ENCODE peak calls at places on chromosome 14, in seven cellular contexts. H, W, Z, M, A, C and J are unnamed samples.

GRCh38 chr14:37991027-37991426 is 216.7 kb upstream of the SSTR1 start:
- DNase-seq in H (no peak), W (no peak), Z (no peak), M (no peak), A (no peak), C (peak; percentile 19), J (no peak)

GRCh38 chr14:54784657-54785056 is 118.0 kb downstream of the GCH1 start:
- DNase-seq in H (no peak), W (no peak), Z (no peak), M (no peak), A (no peak), C (no peak), J (no peak)

GRCh38 chr14:24171422-24172260 is at the start of gene REC8:
- DNase-seq in H (no peak), W (peak; percentile 99), Z (peak; percentile 80), M (peak; percentile 94), A (no peak), C (no peak), J (peak; percentile 91)

GRCh38 chr14:101808020-101808641 is 46.6 kb downstream of the PPP2R5C start:
- DNase-seq in H (no peak), W (peak; percentile 69), Z (no peak), M (peak; percentile 81), A (no peak), C (peak; percentile 54), J (no peak)

GRCh38 chr14:104283197-104284106 is 145.1 kb downstream of the KIF26A start:
- DNase-seq in H (no peak), W (peak; percentile 3), Z (no peak), M (peak; percentile 7), A (no peak), C (no peak), J (no peak)

GRCh38 chr14:22982013-22982476 is 306 bp downstream of the AJUBA start:
- DNase-seq in H (peak; percentile 10), W (no peak), Z (no peak), M (peak; percentile 15), A (no peak), C (no peak), J (no peak)

GRCh38 chr14:62301076-62301475 is 538.9 kb downstream of the SNAPC1 start:
- DNase-seq in H (no peak), W (no peak), Z (no peak), M (no peak), A (no peak), C (no peak), J (no peak)

GRCh38 chr14:36503771-36504741 is 16.0 kb downstream of the NKX2-1 start:
- DNase-seq in H (no peak), W (no peak), Z (no peak), M (no peak), A (no peak), C (no peak), J (peak; percentile 10)

GRCh38 chr14:61258985-61259384 is 22.2 kb downstream of the TMEM30B start:
- DNase-seq in H (peak; percentile 49), W (no peak), Z (no peak), M (no peak), A (no peak), C (no peak), J (no peak)

GRCh38 chr14:95244587-95244986 is 75.1 kb downstream of the CLMN start:
- DNase-seq in H (no peak), W (no peak), Z (no peak), M (no peak), A (no peak), C (no peak), J (no peak)

GRCh38 chr14:55512421-55512820 is 67.6 kb upstream of the KTN1 start:
- DNase-seq in H (no peak), W (no peak), Z (no peak), M (no peak), A (no peak), C (no peak), J (no peak)

GRCh38 chr14:95828649-95829265 is 47.9 kb upstream of the TUNAR start:
- DNase-seq in H (no peak), W (no peak), Z (no peak), M (no peak), A (no peak), C (no peak), J (no peak)

GRCh38 chr14:34554540-34555250 is 15.2 kb upstream of the EAPP start:
- DNase-seq in H (no peak), W (peak; percentile 39), Z (no peak), M (no peak), A (peak; percentile 14), C (peak; percentile 30), J (no peak)

GRCh38 chr14:22231022-22231421 is 358.0 kb downstream of the DAD1 start:
- DNase-seq in H (no peak), W (no peak), Z (no peak), M (no peak), A (no peak), C (peak; percentile 60), J (peak; percentile 12)

GRCh38 chr14:95547626-95548327 is 12.9 kb downstream of the GLRX5 start:
- DNase-seq in H (peak; percentile 78), W (peak; percentile 85), Z (no peak), M (no peak), A (no peak), C (no peak), J (no peak)

GRCh38 chr14:78143489-78144145 is 26.6 kb upstream of the NRXN3 start:
- DNase-seq in H (peak; percentile 21), W (no peak), Z (no peak), M (no peak), A (no peak), C (no peak), J (no peak)

GRCh38 chr14:102813691-102814090 is 36.4 kb downstream of the TRAF3 start:
- DNase-seq in H (no peak), W (no peak), Z (no peak), M (no peak), A (no peak), C (no peak), J (no peak)

GRCh38 chr14:21476526-21476924 is 234 bp downstream of the RAB2B start:
- DNase-seq in H (no peak), W (no peak), Z (no peak), M (no peak), A (no peak), C (no peak), J (no peak)

GRCh38 chr14:65566820-65567522 is 154.4 kb downstream of the FUT8 start:
- DNase-seq in H (no peak), W (no peak), Z (no peak), M (no peak), A (no peak), C (no peak), J (no peak)

GRCh38 chr14:65560340-65561027 is 148.0 kb downstream of the FUT8 start:
- DNase-seq in H (no peak), W (no peak), Z (no peak), M (no peak), A (no peak), C (no peak), J (no peak)

GRCh38 chr14:65564370-65564769 is 151.8 kb downstream of the FUT8 start:
- DNase-seq in H (no peak), W (no peak), Z (no peak), M (no peak), A (no peak), C (no peak), J (no peak)

DNA sequence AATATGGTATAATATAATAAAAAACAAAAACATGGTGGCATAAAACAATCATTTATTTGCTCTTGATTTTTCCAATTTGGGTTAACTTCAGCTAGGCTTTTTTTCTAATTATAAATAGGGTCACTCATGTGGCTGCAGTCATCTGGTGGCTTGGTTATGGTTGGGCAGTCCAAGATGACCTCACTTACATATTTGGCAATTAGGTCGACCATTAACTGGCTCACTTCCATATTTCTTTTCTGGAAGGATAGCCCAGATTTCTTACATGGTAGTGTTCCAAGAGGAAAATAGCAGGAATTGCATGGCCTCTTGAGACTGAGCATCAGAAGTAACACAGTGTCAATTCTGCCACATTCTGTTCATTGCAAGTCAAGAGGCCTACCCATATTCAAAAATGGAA is 153.4 kb downstream of the FUT8 start:
- DNase-seq in H (peak; percentile 28), W (no peak), Z (no peak), M (no peak), A (no peak), C (no peak), J (no peak)
- TF ChIP-seq CTCF in H (no peak), W (no peak), Z (no peak), M (no peak), A (no peak), C (no peak), J (no peak)

DNA sequence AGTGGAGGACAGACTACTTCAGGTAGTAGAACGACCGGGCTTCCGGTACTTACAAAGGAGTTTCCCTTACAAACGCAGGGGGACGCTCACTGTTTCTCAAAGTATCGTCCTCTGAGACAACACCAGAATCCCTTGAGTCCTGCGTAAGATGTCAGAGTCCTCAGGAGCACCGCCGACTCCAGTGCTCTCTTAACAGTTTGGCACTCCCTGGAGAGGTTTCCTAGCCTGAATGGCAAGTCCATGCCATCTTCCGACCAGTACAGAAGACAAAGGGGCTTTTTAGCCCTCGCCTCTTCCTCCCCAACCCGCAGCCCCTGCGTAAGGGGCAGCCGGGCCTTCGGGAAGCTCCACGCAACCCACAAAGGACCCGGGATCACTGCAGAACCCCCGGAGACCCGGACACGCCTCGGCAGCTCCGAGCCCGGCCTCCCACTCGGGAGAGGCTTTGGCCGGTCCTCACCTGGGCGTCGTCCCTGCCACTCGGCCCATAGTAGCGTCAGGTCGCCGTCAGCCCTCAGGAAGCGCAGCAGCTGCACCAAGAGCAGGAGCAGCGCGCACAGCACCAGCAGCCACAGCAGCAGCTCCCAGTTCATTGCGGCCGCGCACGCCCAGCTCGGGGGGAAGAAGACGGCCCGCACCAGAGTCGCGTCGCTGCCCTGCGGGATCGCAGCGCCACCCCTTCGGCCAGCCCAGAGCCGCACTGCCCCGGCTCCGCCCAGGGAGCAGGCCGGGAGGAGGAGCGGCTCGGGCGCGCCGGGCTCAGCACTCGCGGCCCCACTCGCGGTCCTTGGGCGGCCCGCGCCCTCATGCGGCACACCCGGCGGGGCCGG is at the start of gene DHRS7:
- DNase-seq in H (peak; percentile 73), W (peak; percentile 81), Z (peak; percentile 64), M (peak; percentile 89), A (peak; percentile 67), C (peak; percentile 88), J (peak; percentile 88)
- TF ChIP-seq CTCF in H (peak; percentile 30), W (peak; percentile 50), Z (peak; percentile 46), M (peak; percentile 50), A (peak; percentile 15), C (peak; percentile 63), J (peak; percentile 80)

DNA sequence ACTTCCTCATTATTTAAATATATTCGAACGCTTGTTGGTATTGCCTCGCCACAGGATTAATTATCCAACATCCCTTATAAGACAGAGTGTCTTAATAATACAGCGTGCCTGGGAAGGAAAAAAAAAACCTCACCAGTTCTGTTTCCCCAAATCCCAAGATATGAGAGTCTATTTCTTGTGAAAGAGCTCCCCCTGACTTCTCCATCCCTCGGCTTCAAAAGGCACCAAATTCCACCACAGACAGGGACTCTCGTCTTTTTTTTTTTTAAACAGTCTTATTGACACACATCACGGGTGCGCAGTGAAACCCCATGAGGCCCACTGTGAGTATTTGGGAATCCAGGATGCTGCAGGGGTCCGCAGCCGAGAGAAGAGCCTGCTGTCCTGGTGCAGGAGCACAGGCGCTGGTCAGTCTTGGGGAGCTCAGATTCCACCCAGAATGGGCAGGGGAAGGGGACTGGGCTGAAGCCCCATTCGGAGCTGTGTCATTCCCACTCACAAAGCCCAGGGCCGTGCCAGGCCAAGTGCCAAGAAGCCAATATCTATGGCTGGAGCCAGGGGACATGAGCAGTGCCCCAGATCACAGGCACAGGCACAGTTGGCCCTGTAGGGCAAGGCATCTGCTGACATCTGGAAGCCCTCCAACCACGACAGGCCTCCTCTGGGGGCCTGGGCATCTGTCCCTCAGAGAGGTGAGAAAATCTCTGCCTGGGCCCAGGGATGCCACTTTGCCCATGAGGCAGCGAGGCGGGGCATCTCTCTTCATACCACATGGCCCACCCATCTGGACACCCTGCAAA is 71.9 kb downstream of the BCL11B start:
- DNase-seq in H (no peak), W (no peak), Z (no peak), M (no peak), A (no peak), C (no peak), J (no peak)
- TF ChIP-seq CTCF in H (no peak), W (no peak), Z (no peak), M (no peak), A (no peak), C (peak; percentile 30), J (no peak)

GRCh38 chr14:74302160-74302628 is 540 bp downstream of the ABCD4 start:
- DNase-seq in H (peak; percentile 65), W (no peak), Z (peak; percentile 22), M (no peak), A (peak; percentile 43), C (peak; percentile 75), J (peak; percentile 69)
- TF ChIP-seq CTCF in H (peak; percentile 63), W (peak; percentile 37), Z (peak; percentile 61), M (peak; percentile 58), A (peak; percentile 30), C (peak; percentile 79), J (peak; percentile 35)